ENCODE peak calls at places on chromosomes 5 and 9, in seven cellular contexts. E, K, T, P, Q, L and I are unnamed samples.
A peak's percentile ranks its signal among the peaks of the same experiment; 100 is the strongest.

GRCh38 chr9:99253134-99253533 is 31.1 kb downstream of the SEC61B start:
- DNase-seq in E (no peak), K (no peak), P (no peak), L (no peak), T (no peak), Q (no peak), I (no peak)

GRCh38 chr9:86239053-86239770 is 20.2 kb downstream of the C9orf153 start:
- DNase-seq in E (no peak), T (no peak), K (no peak), Q (no peak), L (no peak), P (no peak), I (no peak)

GRCh38 chr9:94076557-94076956 is 7.7 kb upstream of the PTPDC1 start:
- DNase-seq in T (no peak), L (no peak), E (no peak), P (no peak), Q (no peak), K (peak; percentile 43), I (no peak)

GRCh38 chr5:16065810-16066209 is 113.8 kb downstream of the MARCHF11 start:
- DNase-seq in Q (no peak), L (no peak), P (no peak), K (no peak), E (no peak), T (no peak), I (no peak)

GRCh38 chr5:148887123-148887881 is 60.9 kb downstream of the ADRB2 start:
- DNase-seq in K (no peak), E (no peak), T (no peak), L (no peak), Q (no peak), P (no peak), I (no peak)

GRCh38 chr9:92609142-92609500 is 60.8 kb downstream of the IPPK start:
- DNase-seq in Q (no peak), L (no peak), T (no peak), K (no peak), P (no peak), E (peak; percentile 32), I (no peak)

GRCh38 chr9:76620586-76620985 is 143.7 kb upstream of the PCA3 start:
- DNase-seq in L (no peak), P (no peak), E (no peak), Q (no peak), T (no peak), K (no peak), I (peak; percentile 43)

GRCh38 chr5:35198681-35199080 is 31.6 kb downstream of the PRLR start:
- DNase-seq in T (no peak), L (no peak), E (peak; percentile 21), K (no peak), P (peak; percentile 12), Q (no peak), I (peak; percentile 63)

GRCh38 chr9:100098241-100098886 is 436 bp downstream of the ERP44 start:
- DNase-seq in P (peak; percentile 44), T (peak; percentile 79), Q (no peak), K (no peak), E (peak; percentile 50), L (peak; percentile 56), I (peak; percentile 21)

GRCh38 chr5:111095982-111096381 is 3.8 kb downstream of the WDR36 start:
- DNase-seq in T (no peak), Q (no peak), K (no peak), P (no peak), L (no peak), E (no peak), I (no peak)

GRCh38 chr5:17283121-17283415 is 65.6 kb downstream of the BASP1 start:
- DNase-seq in K (no peak), Q (no peak), T (no peak), L (no peak), E (no peak), P (no peak), I (no peak)

GRCh38 chr5:14066326-14066725 is 76.8 kb upstream of the TRIO start:
- DNase-seq in P (no peak), L (no peak), K (no peak), T (no peak), Q (no peak), E (no peak), I (no peak)

GRCh38 chr5:53123702-53124101 is 14.1 kb upstream of the MOCS2 start:
- DNase-seq in T (no peak), Q (no peak), K (no peak), P (no peak), E (peak; percentile 44), L (no peak), I (no peak)

GRCh38 chr9:83714316-83714715 is 6.6 kb upstream of the UBQLN1 start:
- DNase-seq in L (no peak), T (no peak), K (no peak), E (peak; percentile 13), P (no peak), Q (no peak), I (peak; percentile 43)
- TF ChIP-seq CTCF in L (no peak), T (peak; percentile 34), K (no peak), E (peak; percentile 31), P (peak; percentile 37), Q (peak; percentile 7), I (peak; percentile 15)

GRCh38 chr5:122311888-122312669 is at the start of gene SNCAIP:
- DNase-seq in K (no peak), L (peak; percentile 54), T (peak; percentile 75), P (no peak), E (peak; percentile 36), Q (no peak), I (peak; percentile 74)

GRCh38 chr5:122313941-122314340 is 1.9 kb downstream of the SNCAIP start:
- DNase-seq in P (no peak), K (no peak), Q (no peak), E (no peak), T (no peak), L (no peak), I (no peak)

GRCh38 chr5:122313001-122313402 is 965 bp downstream of the SNCAIP start:
- DNase-seq in P (peak; percentile 37), L (no peak), T (peak; percentile 65), E (peak; percentile 56), K (no peak), Q (no peak), I (peak; percentile 63)

GRCh38 chr5:122311400-122311887 is 593 bp upstream of the SNCAIP start:
- DNase-seq in E (no peak), K (no peak), P (no peak), Q (no peak), T (no peak), L (peak; percentile 24), I (no peak)

DNA sequence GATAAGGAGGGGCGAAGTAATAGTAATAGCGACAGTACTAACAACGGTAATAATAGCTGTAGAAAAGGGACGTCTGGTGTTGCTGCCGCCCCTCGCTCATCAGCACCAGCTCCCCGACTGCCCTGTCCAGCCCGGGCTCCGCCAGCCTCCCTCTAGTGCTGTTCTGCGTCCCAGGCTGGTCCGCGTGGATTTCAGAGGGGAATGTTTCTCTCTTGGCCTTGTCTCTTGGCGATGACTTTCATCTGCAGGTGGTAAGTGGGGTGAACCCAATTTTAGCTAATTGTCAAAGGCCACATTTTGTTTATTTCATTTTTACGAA is 592 bp downstream of the SNCAIP start:
- DNase-seq in T (peak; percentile 66), Q (no peak), L (peak; percentile 25), P (no peak), K (no peak), E (peak; percentile 23), I (no peak)
- H3K4me3 ChIP-seq in T (peak overlapping the region; percentile 58), Q (peak overlapping the region; percentile 59), L (peak overlapping the region; percentile 56), P (peak overlapping the region; percentile 63), K (peak overlapping the region; percentile 79), E (peak overlapping the region; percentile 62), I (peak overlapping the region; percentile 75)

DNA sequence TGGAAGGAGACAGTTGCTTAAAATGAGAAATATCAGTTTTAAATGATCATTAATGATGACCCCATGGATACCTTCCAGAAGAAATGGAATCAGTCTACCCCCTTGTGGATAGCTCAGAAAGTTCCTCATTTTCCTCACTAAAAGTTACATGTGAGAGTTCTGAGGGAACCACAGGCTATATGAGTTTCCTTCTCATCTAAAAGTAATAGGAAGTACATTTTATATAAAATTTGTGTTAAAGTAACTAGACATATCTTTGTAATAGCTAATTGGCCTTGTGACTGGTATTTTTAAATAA is 104.9 kb upstream of the SLC25A48 start:
- DNase-seq in E (no peak), L (no peak), K (no peak), Q (no peak), T (no peak), P (no peak), I (peak; percentile 13)
- TF ChIP-seq CTCF in E (no peak), L (no peak), K (no peak), Q (peak; percentile 16), T (peak; percentile 23), P (no peak), I (no peak)

GRCh38 chr5:31936699-31937098 is 237.4 kb downstream of the GOLPH3 start:
- DNase-seq in L (no peak), E (no peak), P (no peak), K (no peak), Q (no peak), T (no peak), I (no peak)
- H3K4me3 ChIP-seq in L (no peak overlapping the region), E (no peak overlapping the region), P (no peak overlapping the region), K (no peak overlapping the region), Q (peak overlapping the region; percentile 23), T (peak overlapping the region; percentile 46), I (no peak overlapping the region)

DNA sequence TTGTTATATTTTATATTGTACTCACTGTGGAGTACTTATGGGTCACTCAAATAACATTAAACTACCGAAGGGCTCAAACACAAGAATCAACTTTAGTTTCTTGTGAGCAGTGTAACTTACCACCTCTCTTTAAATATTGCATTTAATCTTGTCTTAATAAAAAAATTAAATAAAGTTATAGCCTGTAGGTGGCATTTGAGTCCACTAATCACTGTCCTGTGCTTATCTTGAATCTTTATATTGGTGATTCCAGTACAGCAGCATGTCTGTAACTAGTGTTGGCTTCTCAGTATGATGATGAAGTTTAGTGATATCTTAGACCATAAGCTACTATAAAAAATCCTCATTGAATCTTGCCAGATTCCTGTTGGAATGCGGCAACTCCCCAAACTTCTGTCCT is 313.8 kb downstream of the FAM170A start:
- DNase-seq in K (peak; percentile 6), L (no peak), T (no peak), Q (no peak), P (peak; percentile 9), E (peak; percentile 37), I (peak; percentile 13)
- TF ChIP-seq CTCF in K (no peak), L (peak; percentile 49), T (peak; percentile 26), Q (no peak), P (no peak), E (no peak), I (no peak)